ENCODE peak calls at places on chromosome 21, in four cellular contexts. V is kidney, C is mesothelial cell of epicardium, H is A549. U is an unnamed sample.

GRCh38 chr21:35136586-35137254 is 87.6 kb upstream of the RUNX1 start:
- DNase-seq in V (no peak), C (no peak), H (peak), U (no peak)

GRCh38 chr21:25858328-25858727 is 123.6 kb downstream of the GABPA start:
- DNase-seq in V (no peak), C (no peak), H (no peak), U (no peak)

GRCh38 chr21:46156378-46156645 is 933 bp upstream of the FTCD start:
- DNase-seq in V (peak), C (no peak), H (no peak), U (no peak)

GRCh38 chr21:46210378-46211136 is 18.0 kb downstream of the LSS start:
- DNase-seq in V (peak), C (no peak), H (no peak), U (no peak)

GRCh38 chr21:42063206-42063577 is 7.9 kb upstream of the UMODL1 start:
- DNase-seq in V (peak), C (no peak), H (no peak), U (no peak)

GRCh38 chr21:35075546-35075945 is 26.4 kb upstream of the RUNX1 start:
- DNase-seq in V (no peak), C (no peak), H (no peak), U (no peak)

GRCh38 chr21:25080706-25081495 is 526.4 kb downstream of the MRPL39 start:
- DNase-seq in V (no peak), C (no peak), H (no peak), U (no peak)

GRCh38 chr21:45643021-45643980 is at the start of gene PCBP3:
- DNase-seq in V (peak), C (peak), H (peak), U (peak)

GRCh38 chr21:46406001-46406400 is 52.7 kb upstream of the DIP2A start:
- DNase-seq in V (peak), C (no peak), H (no peak), U (no peak)

GRCh38 chr21:37074195-37074510 is 1.1 kb downstream of the TTC3 start:
- DNase-seq in V (no peak), C (no peak), H (no peak), U (no peak)

GRCh38 chr21:20330652-20331051 is 667.6 kb upstream of the NCAM2 start:
- DNase-seq in V (no peak), C (no peak), H (no peak), U (no peak)

GRCh38 chr21:16137106-16137505 is 407.3 kb downstream of the USP25 start:
- DNase-seq in V (no peak), C (no peak), H (no peak), U (no peak)

GRCh38 chr21:17427157-17427556 is 85.7 kb upstream of the CXADR start:
- DNase-seq in V (no peak), C (no peak), H (no peak), U (no peak)

GRCh38 chr21:42417533-42417932 is 13.8 kb downstream of the UBASH3A start:
- DNase-seq in V (no peak), C (no peak), H (no peak), U (no peak)

GRCh38 chr21:35578350-35578782 is 482.0 kb downstream of the SETD4 start:
- DNase-seq in V (no peak), C (no peak), H (no peak), U (no peak)

GRCh38 chr21:45957986-45958610 is 23.5 kb upstream of the COL6A1 start:
- DNase-seq in V (peak), C (no peak), H (no peak), U (no peak)

GRCh38 chr21:36965720-36966065 is 776 bp downstream of the HLCS start:
- DNase-seq in V (no peak), C (no peak), H (no peak), U (no peak)

GRCh38 chr21:33801424-33802405 is 113.9 kb downstream of the ATP5PO start:
- DNase-seq in V (no peak), C (no peak), H (peak), U (peak)

GRCh38 chr21:45482899-45483821 is 59.1 kb downstream of the SLC19A1 start:
- DNase-seq in V (no peak), C (no peak), H (no peak), U (no peak)

GRCh38 chr21:36974851-36975192 is 8.4 kb upstream of the HLCS start:
- DNase-seq in V (no peak), C (no peak), H (no peak), U (no peak)

GRCh38 chr21:35616090-35616489 is 444.2 kb downstream of the SETD4 start:
- DNase-seq in V (no peak), C (no peak), H (peak), U (no peak)

GRCh38 chr21:36860736-36861594 is 105.5 kb downstream of the HLCS start:
- DNase-seq in V (no peak), C (no peak), H (no peak), U (no peak)

GRCh38 chr21:26374817-26375216 is 198.3 kb downstream of the CYYR1 start:
- DNase-seq in V (no peak), C (no peak), H (no peak), U (no peak)

GRCh38 chr21:30129246-30129645 is 37.4 kb downstream of the CLDN17 start:
- DNase-seq in V (no peak), C (no peak), H (no peak), U (no peak)

GRCh38 chr21:30126575-30126974 is 40.0 kb downstream of the CLDN17 start:
- DNase-seq in V (no peak), C (no peak), H (no peak), U (no peak)
- TF ChIP-seq CTCF in V (no peak), C (no peak), H (no peak), U (no peak)

GRCh38 chr21:22468893-22469292 is 1470.7 kb downstream of the NCAM2 start:
- DNase-seq in V (no peak), C (no peak), H (no peak), U (no peak)
- TF ChIP-seq CTCF in V (no peak), C (no peak), H (no peak), U (no peak)

DNA sequence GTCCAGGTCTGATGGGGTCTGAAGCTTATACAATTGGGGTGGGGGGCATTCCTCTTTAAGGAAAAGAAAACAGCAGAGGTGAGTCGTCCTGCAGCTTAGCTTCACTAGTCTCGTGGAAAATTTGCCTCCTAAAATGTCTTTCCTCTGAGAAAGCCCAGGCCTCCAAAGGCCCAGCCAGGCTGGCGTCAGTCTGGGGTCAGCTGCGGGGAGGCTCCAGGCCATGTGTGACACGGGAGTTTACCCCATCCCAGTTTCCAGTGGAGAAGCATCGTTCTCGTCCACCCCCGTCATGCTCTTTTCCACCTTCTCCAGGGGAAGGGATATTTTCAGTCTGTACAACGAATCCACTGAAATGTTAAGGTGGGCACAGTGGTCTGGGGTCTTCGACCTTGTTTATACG is 42.8 kb downstream of the B3GALT5 start:
- DNase-seq in V (no peak), C (no peak), H (no peak), U (no peak)
- TF ChIP-seq CTCF in V (no peak), C (no peak), H (no peak), U (no peak)

DNA sequence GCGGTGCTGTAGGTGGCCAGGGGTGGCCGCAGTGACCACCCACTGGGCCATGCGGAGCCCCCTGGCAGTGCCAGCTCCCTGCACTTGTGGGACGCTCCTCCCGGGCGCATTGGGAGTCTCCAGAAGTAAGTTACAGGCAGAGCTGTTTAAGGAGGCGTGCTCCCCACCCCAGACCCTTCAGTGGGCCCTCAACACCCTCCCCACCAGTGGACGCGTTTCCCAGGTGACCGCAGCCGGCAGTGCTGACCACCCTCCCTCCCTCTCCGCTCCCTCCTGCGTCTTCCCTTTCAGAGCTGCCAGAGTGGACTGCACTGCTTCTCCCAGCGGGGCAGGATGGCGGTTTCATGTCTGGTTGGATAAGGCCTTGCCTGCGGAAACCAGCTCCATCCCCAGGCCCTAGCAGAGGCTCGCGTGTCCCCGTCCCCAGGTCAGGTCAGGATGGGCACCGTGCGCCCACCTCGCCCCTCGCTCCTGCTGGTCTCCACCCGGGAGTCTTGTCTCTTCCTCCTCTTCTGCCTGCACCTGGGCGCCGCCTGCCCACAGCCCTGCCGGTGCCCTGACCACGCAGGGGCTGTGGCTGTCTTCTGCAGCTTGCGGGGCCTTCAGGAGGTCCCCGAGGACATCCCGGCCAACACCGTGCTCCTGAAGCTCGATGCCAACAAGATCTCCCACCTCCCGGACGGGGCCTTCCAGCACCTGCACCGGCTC is 1.1 kb downstream of the LRRC3 start:
- DNase-seq in V (peak), C (no peak), H (no peak), U (no peak)
- TF ChIP-seq CTCF in V (no peak), C (no peak), H (no peak), U (no peak)

DNA sequence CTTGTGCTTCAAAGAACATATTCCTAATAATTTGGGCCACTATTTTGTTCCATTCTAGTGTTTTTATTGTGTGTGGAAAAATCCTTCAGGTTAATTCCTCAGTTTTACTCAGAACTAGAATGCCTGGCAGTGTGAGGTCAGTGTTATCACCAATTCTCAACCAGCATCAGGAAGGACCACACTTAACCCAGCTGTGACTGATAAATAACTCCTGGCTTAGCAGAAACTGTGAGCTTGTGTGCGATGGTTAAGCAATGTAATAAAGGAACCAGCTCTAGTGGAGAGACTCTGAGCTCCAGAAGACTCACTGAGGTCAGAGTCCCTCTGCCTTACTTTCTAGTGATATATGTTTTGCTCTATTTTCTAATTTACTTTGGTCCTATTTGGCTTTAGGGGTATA is 600.2 kb downstream of the LTN1 start:
- DNase-seq in V (no peak), C (no peak), H (no peak), U (no peak)
- TF ChIP-seq CTCF in V (no peak), C (no peak), H (no peak), U (no peak)

DNA sequence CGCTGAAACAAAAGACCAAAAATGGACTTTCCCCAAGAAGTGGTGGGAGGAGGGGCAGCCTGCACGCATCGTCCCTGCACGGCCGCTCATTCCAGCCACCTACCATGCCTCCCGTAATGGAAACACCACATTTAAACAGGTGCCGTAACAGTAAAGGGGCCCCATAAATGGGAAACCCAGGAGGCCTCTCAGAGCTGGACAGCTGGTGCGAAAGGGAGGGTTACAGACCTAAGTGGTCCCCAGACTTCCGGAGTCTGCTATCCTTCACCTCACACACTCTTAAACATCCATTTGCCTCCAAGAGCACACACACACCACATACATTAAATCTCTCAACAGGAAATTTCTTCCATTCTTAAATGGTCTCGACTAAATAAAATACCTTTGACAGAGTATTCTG is 120.7 kb upstream of the SOD1 start:
- DNase-seq in V (peak), C (peak), H (no peak), U (no peak)
- TF ChIP-seq CTCF in V (no peak), C (no peak), H (no peak), U (no peak)

GRCh38 chr21:39851219-39851618 is 16.0 kb upstream of the PCP4 start:
- DNase-seq in V (no peak), C (no peak), H (no peak), U (no peak)

GRCh38 chr21:39852021-39852721 is 15.1 kb upstream of the PCP4 start:
- DNase-seq in V (no peak), C (no peak), H (no peak), U (no peak)

GRCh38 chr21:39852726-39853510 is 14.3 kb upstream of the PCP4 start:
- DNase-seq in V (no peak), C (no peak), H (no peak), U (no peak)

GRCh38 chr21:39850333-39850732 is 16.9 kb upstream of the PCP4 start:
- DNase-seq in V (no peak), C (no peak), H (no peak), U (no peak)

DNA sequence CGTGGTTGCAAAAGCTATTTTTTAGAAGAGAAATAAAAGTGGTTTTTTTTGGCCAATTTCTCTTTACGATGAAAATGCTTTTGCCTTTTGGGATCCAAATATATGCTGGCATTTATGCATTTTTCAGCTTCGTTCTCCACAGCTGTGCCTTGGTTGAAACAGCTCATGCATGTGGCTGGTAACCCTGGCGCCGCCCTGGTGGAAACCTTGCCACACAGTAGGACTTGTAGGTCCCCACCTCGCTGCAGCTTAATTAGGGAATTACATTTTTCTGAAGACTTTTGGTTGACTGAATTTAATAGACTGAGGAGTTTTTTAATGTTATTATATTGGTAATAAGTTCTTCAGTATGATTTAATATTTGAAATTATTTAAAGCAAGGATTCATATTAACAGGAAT is 12.7 kb upstream of the PCP4 start:
- DNase-seq in V (no peak), C (no peak), H (no peak), U (no peak)
- TF ChIP-seq CTCF in V (no peak), C (no peak), H (no peak), U (no peak)

GRCh38 chr21:21858502-21859334 is 860.5 kb downstream of the NCAM2 start:
- DNase-seq in V (no peak), C (no peak), H (no peak), U (no peak)
- TF ChIP-seq CTCF in V (no peak), C (no peak), H (no peak), U (no peak)

U was measured in osteocyte.